ENCODE peak calls at places on chromosomes 6 and 20, in six cellular contexts. One of them, this sample, is unnamed.

GRCh38 chr20:57526067-57526884 is 1.3 kb upstream of the CTCFL start:
- DNase-seq in spleen: no peak
- DNase-seq in mucosa of descending colon: no peak
- DNase-seq in breast epithelium: no peak
- DNase-seq in BJ: no peak
- DNase-seq in fibroblast of lung: no peak
- DNase-seq in this sample: no peak

GRCh38 chr20:22575087-22575721 is 9.2 kb downstream of the FOXA2 start:
- DNase-seq in spleen: no peak
- DNase-seq in mucosa of descending colon: peak
- DNase-seq in breast epithelium: no peak
- DNase-seq in BJ: no peak
- DNase-seq in fibroblast of lung: no peak
- DNase-seq in this sample: no peak

GRCh38 chr20:24501764-24502163 is 32.3 kb downstream of the SYNDIG1 start:
- DNase-seq in spleen: peak
- DNase-seq in mucosa of descending colon: no peak
- DNase-seq in breast epithelium: no peak
- DNase-seq in BJ: no peak
- DNase-seq in fibroblast of lung: no peak
- DNase-seq in this sample: no peak

GRCh38 chr20:50943091-50943490 is 11.9 kb upstream of the ADNP start:
- DNase-seq in spleen: no peak
- DNase-seq in mucosa of descending colon: no peak
- DNase-seq in breast epithelium: no peak
- DNase-seq in BJ: no peak
- DNase-seq in fibroblast of lung: no peak
- DNase-seq in this sample: no peak

GRCh38 chr6:167684276-167685104 is 142.2 kb upstream of the AFDN start:
- DNase-seq in spleen: no peak
- DNase-seq in mucosa of descending colon: peak
- DNase-seq in breast epithelium: no peak
- DNase-seq in BJ: no peak
- DNase-seq in fibroblast of lung: no peak
- DNase-seq in this sample: no peak

GRCh38 chr20:22984611-22985010 is 50.5 kb upstream of the SSTR4 start:
- DNase-seq in spleen: no peak
- DNase-seq in mucosa of descending colon: peak
- DNase-seq in breast epithelium: no peak
- DNase-seq in BJ: no peak
- DNase-seq in fibroblast of lung: no peak
- DNase-seq in this sample: no peak

GRCh38 chr6:169527306-169527705 is 174.5 kb downstream of the WDR27 start:
- DNase-seq in spleen: no peak
- DNase-seq in mucosa of descending colon: no peak
- DNase-seq in breast epithelium: no peak
- DNase-seq in BJ: peak
- DNase-seq in fibroblast of lung: peak
- DNase-seq in this sample: no peak

GRCh38 chr20:4817230-4817671 is 95.5 kb downstream of the PRND start:
- DNase-seq in spleen: no peak
- DNase-seq in mucosa of descending colon: no peak
- DNase-seq in breast epithelium: no peak
- DNase-seq in BJ: no peak
- DNase-seq in fibroblast of lung: peak
- DNase-seq in this sample: no peak

GRCh38 chr20:49583669-49584417 is 15.9 kb upstream of the PTGIS start:
- DNase-seq in spleen: no peak
- DNase-seq in mucosa of descending colon: peak
- DNase-seq in breast epithelium: peak
- DNase-seq in BJ: peak
- DNase-seq in fibroblast of lung: peak
- DNase-seq in this sample: peak

GRCh38 chr20:52031574-52032303 is 159.8 kb downstream of the ZFP64 start:
- DNase-seq in spleen: no peak
- DNase-seq in mucosa of descending colon: peak
- DNase-seq in breast epithelium: no peak
- DNase-seq in BJ: peak
- DNase-seq in fibroblast of lung: peak
- DNase-seq in this sample: peak

GRCh38 chr20:14860410-14860814 is 523.0 kb upstream of the FLRT3 start:
- DNase-seq in spleen: no peak
- DNase-seq in mucosa of descending colon: no peak
- DNase-seq in breast epithelium: no peak
- DNase-seq in BJ: no peak
- DNase-seq in fibroblast of lung: no peak
- DNase-seq in this sample: no peak

GRCh38 chr6:32244270-32244669 is 20.4 kb upstream of the NOTCH4 start:
- DNase-seq in spleen: no peak
- DNase-seq in mucosa of descending colon: no peak
- DNase-seq in breast epithelium: no peak
- DNase-seq in BJ: no peak
- DNase-seq in fibroblast of lung: peak
- DNase-seq in this sample: peak

GRCh38 chr20:48897298-48898044 is 24.0 kb upstream of the ARFGEF2 start:
- DNase-seq in spleen: no peak
- DNase-seq in mucosa of descending colon: no peak
- DNase-seq in breast epithelium: no peak
- DNase-seq in BJ: peak
- DNase-seq in fibroblast of lung: peak
- DNase-seq in this sample: peak

GRCh38 chr20:64238115-64238825 is 17.3 kb upstream of the PCMTD2 start:
- DNase-seq in spleen: peak
- DNase-seq in mucosa of descending colon: no peak
- DNase-seq in breast epithelium: no peak
- DNase-seq in BJ: no peak
- DNase-seq in fibroblast of lung: no peak
- DNase-seq in this sample: no peak

GRCh38 chr20:40361916-40362315 is 327.1 kb downstream of the MAFB start:
- DNase-seq in spleen: no peak
- DNase-seq in mucosa of descending colon: no peak
- DNase-seq in breast epithelium: no peak
- DNase-seq in BJ: no peak
- DNase-seq in fibroblast of lung: no peak
- DNase-seq in this sample: no peak

GRCh38 chr20:23039885-23040508 is 4.9 kb downstream of the SSTR4 start:
- DNase-seq in spleen: no peak
- DNase-seq in mucosa of descending colon: no peak
- DNase-seq in breast epithelium: no peak
- DNase-seq in BJ: no peak
- DNase-seq in fibroblast of lung: no peak
- DNase-seq in this sample: no peak

GRCh38 chr20:39040116-39040515 is 78.0 kb downstream of the DHX35 start:
- DNase-seq in spleen: no peak
- DNase-seq in mucosa of descending colon: no peak
- DNase-seq in breast epithelium: no peak
- DNase-seq in BJ: no peak
- DNase-seq in fibroblast of lung: no peak
- DNase-seq in this sample: no peak

GRCh38 chr6:137087902-137088301 is 43.1 kb upstream of the IL20RA start:
- DNase-seq in spleen: no peak
- DNase-seq in mucosa of descending colon: no peak
- DNase-seq in breast epithelium: no peak
- DNase-seq in BJ: no peak
- DNase-seq in fibroblast of lung: no peak
- DNase-seq in this sample: no peak

GRCh38 chr6:164085552-164086325 is 671.2 kb downstream of the QKI start:
- DNase-seq in spleen: peak
- DNase-seq in mucosa of descending colon: peak
- DNase-seq in breast epithelium: no peak
- DNase-seq in BJ: no peak
- DNase-seq in fibroblast of lung: peak
- DNase-seq in this sample: peak

GRCh38 chr6:33869826-33870423 is 66.1 kb upstream of the MLN start:
- DNase-seq in spleen: peak
- DNase-seq in mucosa of descending colon: no peak
- DNase-seq in breast epithelium: no peak
- DNase-seq in BJ: no peak
- DNase-seq in fibroblast of lung: no peak
- DNase-seq in this sample: no peak

GRCh38 chr6:2733324-2733723 is 17.4 kb downstream of the MYLK4 start:
- DNase-seq in spleen: peak
- DNase-seq in mucosa of descending colon: peak
- DNase-seq in breast epithelium: no peak
- DNase-seq in BJ: no peak
- DNase-seq in fibroblast of lung: no peak
- DNase-seq in this sample: no peak

GRCh38 chr6:83429857-83430605 is 820 bp downstream of the ME1 start:
- DNase-seq in spleen: no peak
- DNase-seq in mucosa of descending colon: peak
- DNase-seq in breast epithelium: no peak
- DNase-seq in BJ: no peak
- DNase-seq in fibroblast of lung: peak
- DNase-seq in this sample: peak

GRCh38 chr6:42249279-42249678 is 31.6 kb upstream of the MRPS10 start:
- DNase-seq in spleen: no peak
- DNase-seq in mucosa of descending colon: no peak
- DNase-seq in breast epithelium: no peak
- DNase-seq in BJ: no peak
- DNase-seq in fibroblast of lung: no peak
- DNase-seq in this sample: peak

GRCh38 chr20:45359069-45359405 is 3.9 kb upstream of the SYS1 start:
- DNase-seq in spleen: no peak
- DNase-seq in mucosa of descending colon: no peak
- DNase-seq in breast epithelium: no peak
- DNase-seq in BJ: no peak
- DNase-seq in fibroblast of lung: peak
- DNase-seq in this sample: peak

GRCh38 chr6:138101946-138102731 is 5.1 kb downstream of the PERP start:
- DNase-seq in spleen: no peak
- DNase-seq in mucosa of descending colon: no peak
- DNase-seq in breast epithelium: no peak
- DNase-seq in BJ: no peak
- DNase-seq in fibroblast of lung: no peak
- DNase-seq in this sample: no peak
- H3K4me3 ChIP-seq in spleen: no peak
- H3K4me3 ChIP-seq in mucosa of descending colon: no peak
- H3K4me3 ChIP-seq in breast epithelium: no peak
- H3K4me3 ChIP-seq in BJ: no peak
- H3K4me3 ChIP-seq in fibroblast of lung: no peak
- H3K4me3 ChIP-seq in this sample: no peak

DNA sequence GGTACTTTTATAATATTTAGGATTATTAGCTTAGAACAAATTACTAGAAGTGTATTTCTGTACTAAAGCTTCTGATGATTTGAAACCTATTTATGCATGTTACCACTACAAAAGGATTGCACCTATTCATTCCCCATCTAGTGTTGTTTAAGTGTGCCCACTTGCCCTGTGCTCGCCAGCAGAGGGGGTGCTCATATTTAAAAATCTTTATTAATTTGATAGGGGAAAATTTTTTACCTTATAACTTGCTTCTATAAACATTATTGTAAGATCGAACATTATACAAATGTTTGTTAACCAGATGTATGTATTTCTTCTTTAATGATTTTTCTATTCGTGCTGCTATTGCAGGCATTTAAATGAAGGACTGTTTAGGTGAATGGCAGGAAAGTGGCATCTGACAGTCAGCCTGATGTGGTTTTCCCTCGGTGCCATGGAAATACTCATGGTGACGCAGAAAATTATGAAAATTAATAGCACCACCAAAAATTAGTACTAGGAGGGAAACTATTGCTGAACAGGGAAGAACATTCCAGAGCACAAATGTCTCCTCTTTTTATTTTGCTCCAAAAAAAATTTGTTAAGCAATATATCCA is 44.1 kb upstream of the FNDC1 start:
- DNase-seq in spleen: no peak
- DNase-seq in mucosa of descending colon: no peak
- DNase-seq in breast epithelium: no peak
- DNase-seq in BJ: no peak
- DNase-seq in fibroblast of lung: no peak
- DNase-seq in this sample: no peak
- TF ChIP-seq CTCF in spleen: peak
- TF ChIP-seq CTCF in mucosa of descending colon: no peak
- TF ChIP-seq CTCF in breast epithelium: no peak
- TF ChIP-seq CTCF in BJ: peak
- TF ChIP-seq CTCF in fibroblast of lung: peak
- TF ChIP-seq CTCF in this sample: peak

GRCh38 chr20:34302723-34303528 is at the start of gene AHCY:
- DNase-seq in spleen: peak
- DNase-seq in mucosa of descending colon: peak
- DNase-seq in breast epithelium: peak
- DNase-seq in BJ: peak
- DNase-seq in fibroblast of lung: peak
- DNase-seq in this sample: peak

GRCh38 chr20:34299925-34300806 is 3.0 kb downstream of the AHCY start:
- DNase-seq in spleen: no peak
- DNase-seq in mucosa of descending colon: no peak
- DNase-seq in breast epithelium: no peak
- DNase-seq in BJ: no peak
- DNase-seq in fibroblast of lung: peak
- DNase-seq in this sample: no peak

GRCh38 chr20:34302312-34302722 is 838 bp downstream of the AHCY start:
- DNase-seq in spleen: no peak
- DNase-seq in mucosa of descending colon: no peak
- DNase-seq in breast epithelium: no peak
- DNase-seq in BJ: no peak
- DNase-seq in fibroblast of lung: peak
- DNase-seq in this sample: peak

GRCh38 chr20:34301587-34302311 is 1.4 kb downstream of the AHCY start:
- DNase-seq in spleen: no peak
- DNase-seq in mucosa of descending colon: peak
- DNase-seq in breast epithelium: no peak
- DNase-seq in BJ: no peak
- DNase-seq in fibroblast of lung: no peak
- DNase-seq in this sample: no peak

DNA sequence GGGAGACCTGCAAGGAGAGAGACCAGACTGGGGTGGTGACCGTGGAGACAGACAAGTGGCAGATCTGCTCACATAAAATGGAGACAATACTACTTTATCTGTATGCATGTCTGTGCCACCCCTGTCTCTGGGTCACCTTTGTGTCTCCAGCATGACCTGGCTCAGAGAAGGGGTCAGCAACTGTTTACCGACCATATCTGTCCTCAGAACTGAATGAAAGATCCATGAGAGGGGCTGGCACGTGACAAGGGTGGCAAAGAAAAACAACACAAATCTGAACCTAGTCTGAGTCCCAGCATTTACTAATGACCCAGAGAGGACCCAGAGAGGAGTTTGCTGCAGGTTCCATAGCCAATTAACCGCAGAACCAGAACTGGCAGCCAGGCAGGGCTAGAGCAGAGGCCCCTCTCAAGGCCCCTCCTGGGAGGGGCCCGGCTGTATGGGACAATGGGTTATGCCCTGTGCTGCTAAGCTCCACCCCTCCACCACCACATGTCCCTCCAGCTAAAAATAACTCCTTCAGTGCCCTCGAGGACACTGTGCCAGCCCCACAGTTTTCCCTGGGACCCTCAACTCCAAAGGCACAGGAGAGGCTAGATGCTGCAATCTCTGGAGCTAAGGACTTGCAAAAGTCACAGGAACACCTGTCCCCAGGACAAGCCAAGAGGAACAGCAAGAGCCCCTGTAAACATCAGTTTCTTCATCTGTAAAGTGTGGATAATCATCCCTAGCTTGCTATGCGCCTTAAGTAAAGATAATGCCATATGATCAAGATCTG is 2.2 kb downstream of the AHCY start:
- DNase-seq in spleen: no peak
- DNase-seq in mucosa of descending colon: no peak
- DNase-seq in breast epithelium: no peak
- DNase-seq in BJ: no peak
- DNase-seq in fibroblast of lung: no peak
- DNase-seq in this sample: no peak
- H3K4me3 ChIP-seq in spleen: no peak
- H3K4me3 ChIP-seq in mucosa of descending colon: no peak
- H3K4me3 ChIP-seq in breast epithelium: no peak
- H3K4me3 ChIP-seq in BJ: no peak
- H3K4me3 ChIP-seq in fibroblast of lung: no peak
- H3K4me3 ChIP-seq in this sample: no peak

GRCh38 chr6:161444464-161444863 is 170.6 kb upstream of the AGPAT4 start:
- DNase-seq in spleen: no peak
- DNase-seq in mucosa of descending colon: peak
- DNase-seq in breast epithelium: no peak
- DNase-seq in BJ: no peak
- DNase-seq in fibroblast of lung: peak
- DNase-seq in this sample: peak
- TF ChIP-seq CTCF in spleen: no peak
- TF ChIP-seq CTCF in mucosa of descending colon: no peak
- TF ChIP-seq CTCF in breast epithelium: no peak
- TF ChIP-seq CTCF in BJ: no peak
- TF ChIP-seq CTCF in fibroblast of lung: peak
- TF ChIP-seq CTCF in this sample: peak

This sample was measured in fibroblast of pulmonary artery.